ENCODE peak calls at places on chromosomes 2 and 18, in ten cellular contexts. One of them, this sample, is unnamed.

GRCh38 chr18:41745166-41746049 is 209.6 kb upstream of the PIK3C3 start:
- DNase-seq in skeletal muscle cell: peak; percentile 16
- DNase-seq in fibroblast of mammary gland: peak; percentile 30
- DNase-seq in CD8-positive, alpha-beta memory T cell: no peak
- DNase-seq in neuronal stem cell: peak; percentile 64
- DNase-seq in AG04449: no peak
- DNase-seq in HFF-Myc: no peak
- DNase-seq in DND-41: peak; percentile 19
- DNase-seq in BJ: no peak
- DNase-seq in GM12865: peak; percentile 31
- DNase-seq in this sample: peak; percentile 81

GRCh38 chr18:69380324-69380723 is 20.4 kb upstream of the DOK6 start:
- DNase-seq in AG04449: no peak
- DNase-seq in fibroblast of mammary gland: peak; percentile 6
- DNase-seq in HFF-Myc: no peak
- DNase-seq in DND-41: no peak
- DNase-seq in CD8-positive, alpha-beta memory T cell: no peak
- DNase-seq in BJ: no peak
- DNase-seq in GM12865: no peak
- DNase-seq in neuronal stem cell: no peak
- DNase-seq in skeletal muscle cell: no peak
- DNase-seq in this sample: no peak

GRCh38 chr2:170715932-170716777 is 1.0 kb downstream of the SP5 start:
- DNase-seq in fibroblast of mammary gland: no peak
- DNase-seq in skeletal muscle cell: no peak
- DNase-seq in GM12865: no peak
- DNase-seq in neuronal stem cell: no peak
- DNase-seq in HFF-Myc: no peak
- DNase-seq in DND-41: no peak
- DNase-seq in BJ: no peak
- DNase-seq in CD8-positive, alpha-beta memory T cell: no peak
- DNase-seq in AG04449: no peak
- DNase-seq in this sample: no peak

GRCh38 chr18:9755603-9756002 is 47.5 kb downstream of the RAB31 start:
- DNase-seq in neuronal stem cell: no peak
- DNase-seq in HFF-Myc: no peak
- DNase-seq in CD8-positive, alpha-beta memory T cell: no peak
- DNase-seq in GM12865: no peak
- DNase-seq in fibroblast of mammary gland: no peak
- DNase-seq in DND-41: no peak
- DNase-seq in AG04449: no peak
- DNase-seq in skeletal muscle cell: no peak
- DNase-seq in BJ: no peak
- DNase-seq in this sample: peak; percentile 60

GRCh38 chr2:7744827-7745226 is 827.6 kb downstream of the RNF144A start:
- DNase-seq in skeletal muscle cell: no peak
- DNase-seq in AG04449: no peak
- DNase-seq in DND-41: no peak
- DNase-seq in fibroblast of mammary gland: peak; percentile 75
- DNase-seq in BJ: no peak
- DNase-seq in GM12865: no peak
- DNase-seq in neuronal stem cell: no peak
- DNase-seq in HFF-Myc: no peak
- DNase-seq in CD8-positive, alpha-beta memory T cell: peak; percentile 47
- DNase-seq in this sample: no peak

GRCh38 chr2:212777020-212777491 is 238.5 kb upstream of the ERBB4 start:
- DNase-seq in BJ: no peak
- DNase-seq in skeletal muscle cell: no peak
- DNase-seq in HFF-Myc: peak; percentile 5
- DNase-seq in CD8-positive, alpha-beta memory T cell: no peak
- DNase-seq in GM12865: peak; percentile 38
- DNase-seq in fibroblast of mammary gland: peak; percentile 40
- DNase-seq in AG04449: no peak
- DNase-seq in neuronal stem cell: peak; percentile 61
- DNase-seq in DND-41: peak; percentile 48
- DNase-seq in this sample: peak; percentile 64

GRCh38 chr2:223970343-223971128 is 13.3 kb downstream of the MRPL44 start:
- DNase-seq in HFF-Myc: peak; percentile 50
- DNase-seq in BJ: no peak
- DNase-seq in CD8-positive, alpha-beta memory T cell: peak; percentile 26
- DNase-seq in AG04449: no peak
- DNase-seq in neuronal stem cell: peak; percentile 61
- DNase-seq in skeletal muscle cell: no peak
- DNase-seq in fibroblast of mammary gland: peak; percentile 71
- DNase-seq in GM12865: peak; percentile 67
- DNase-seq in DND-41: peak; percentile 50
- DNase-seq in this sample: peak; percentile 79

GRCh38 chr2:40138327-40138726 is 313.6 kb downstream of the SLC8A1 start:
- DNase-seq in fibroblast of mammary gland: no peak
- DNase-seq in DND-41: no peak
- DNase-seq in CD8-positive, alpha-beta memory T cell: no peak
- DNase-seq in skeletal muscle cell: no peak
- DNase-seq in BJ: no peak
- DNase-seq in GM12865: no peak
- DNase-seq in AG04449: no peak
- DNase-seq in neuronal stem cell: no peak
- DNase-seq in HFF-Myc: no peak
- DNase-seq in this sample: no peak

GRCh38 chr2:189901664-189902063 is 117.4 kb downstream of the PMS1 start:
- DNase-seq in BJ: no peak
- DNase-seq in CD8-positive, alpha-beta memory T cell: no peak
- DNase-seq in neuronal stem cell: no peak
- DNase-seq in GM12865: no peak
- DNase-seq in DND-41: no peak
- DNase-seq in AG04449: no peak
- DNase-seq in HFF-Myc: no peak
- DNase-seq in fibroblast of mammary gland: no peak
- DNase-seq in skeletal muscle cell: no peak
- DNase-seq in this sample: no peak

GRCh38 chr2:150127995-150128394 is 359.5 kb downstream of the RND3 start:
- DNase-seq in neuronal stem cell: no peak
- DNase-seq in BJ: no peak
- DNase-seq in GM12865: no peak
- DNase-seq in fibroblast of mammary gland: peak; percentile 50
- DNase-seq in AG04449: no peak
- DNase-seq in HFF-Myc: no peak
- DNase-seq in DND-41: no peak
- DNase-seq in skeletal muscle cell: no peak
- DNase-seq in CD8-positive, alpha-beta memory T cell: no peak
- DNase-seq in this sample: peak; percentile 71

GRCh38 chr2:1967242-1968210 is 223.2 kb upstream of the PXDN start:
- DNase-seq in neuronal stem cell: no peak
- DNase-seq in CD8-positive, alpha-beta memory T cell: no peak
- DNase-seq in skeletal muscle cell: no peak
- DNase-seq in fibroblast of mammary gland: no peak
- DNase-seq in BJ: no peak
- DNase-seq in DND-41: no peak
- DNase-seq in AG04449: no peak
- DNase-seq in GM12865: no peak
- DNase-seq in HFF-Myc: no peak
- DNase-seq in this sample: no peak

GRCh38 chr2:4047961-4048891 is 344.9 kb downstream of the DCDC2C start:
- DNase-seq in BJ: no peak
- DNase-seq in neuronal stem cell: no peak
- DNase-seq in fibroblast of mammary gland: no peak
- DNase-seq in DND-41: peak; percentile 65
- DNase-seq in CD8-positive, alpha-beta memory T cell: no peak
- DNase-seq in skeletal muscle cell: peak; percentile 20
- DNase-seq in GM12865: peak; percentile 18
- DNase-seq in HFF-Myc: no peak
- DNase-seq in AG04449: no peak
- DNase-seq in this sample: peak; percentile 53

GRCh38 chr2:99067871-99068270 is 73.6 kb upstream of the C2orf15 start:
- DNase-seq in BJ: no peak
- DNase-seq in neuronal stem cell: no peak
- DNase-seq in DND-41: no peak
- DNase-seq in HFF-Myc: no peak
- DNase-seq in GM12865: no peak
- DNase-seq in fibroblast of mammary gland: no peak
- DNase-seq in AG04449: no peak
- DNase-seq in skeletal muscle cell: no peak
- DNase-seq in CD8-positive, alpha-beta memory T cell: no peak
- DNase-seq in this sample: no peak

GRCh38 chr2:99072556-99072955 is 69.0 kb upstream of the C2orf15 start:
- DNase-seq in fibroblast of mammary gland: no peak
- DNase-seq in neuronal stem cell: no peak
- DNase-seq in skeletal muscle cell: no peak
- DNase-seq in HFF-Myc: no peak
- DNase-seq in AG04449: no peak
- DNase-seq in DND-41: no peak
- DNase-seq in GM12865: no peak
- DNase-seq in CD8-positive, alpha-beta memory T cell: no peak
- DNase-seq in BJ: no peak
- DNase-seq in this sample: no peak

GRCh38 chr2:99066075-99066557 is 75.4 kb upstream of the C2orf15 start:
- DNase-seq in skeletal muscle cell: no peak
- DNase-seq in neuronal stem cell: peak; percentile 2
- DNase-seq in fibroblast of mammary gland: peak; percentile 73
- DNase-seq in DND-41: peak; percentile 29
- DNase-seq in BJ: no peak
- DNase-seq in CD8-positive, alpha-beta memory T cell: no peak
- DNase-seq in AG04449: no peak
- DNase-seq in GM12865: peak; percentile 70
- DNase-seq in HFF-Myc: peak; percentile 14
- DNase-seq in this sample: peak; percentile 61

GRCh38 chr2:99066602-99067001 is 74.9 kb upstream of the C2orf15 start:
- DNase-seq in AG04449: peak; percentile 21
- DNase-seq in DND-41: peak; percentile 56
- DNase-seq in neuronal stem cell: peak; percentile 1
- DNase-seq in GM12865: peak; percentile 88
- DNase-seq in fibroblast of mammary gland: peak; percentile 43
- DNase-seq in skeletal muscle cell: peak; percentile 46
- DNase-seq in HFF-Myc: peak; percentile 12
- DNase-seq in BJ: no peak
- DNase-seq in CD8-positive, alpha-beta memory T cell: no peak
- DNase-seq in this sample: peak; percentile 71
- H3K4me3 ChIP-seq in AG04449: no peak overlapping the region
- H3K4me3 ChIP-seq in DND-41: no peak overlapping the region
- H3K4me3 ChIP-seq in neuronal stem cell: no peak overlapping the region
- H3K4me3 ChIP-seq in GM12865: peak overlapping the region; percentile 30
- H3K4me3 ChIP-seq in fibroblast of mammary gland: no peak overlapping the region
- H3K4me3 ChIP-seq in skeletal muscle cell: no peak overlapping the region
- H3K4me3 ChIP-seq in HFF-Myc: no peak overlapping the region
- H3K4me3 ChIP-seq in BJ: no peak overlapping the region
- H3K4me3 ChIP-seq in CD8-positive, alpha-beta memory T cell: no peak overlapping the region
- H3K4me3 ChIP-seq in this sample: no peak overlapping the region

GRCh38 chr2:238845583-238846480 is 2.1 kb upstream of the TWIST2 start:
- DNase-seq in skeletal muscle cell: no peak
- DNase-seq in GM12865: no peak
- DNase-seq in CD8-positive, alpha-beta memory T cell: no peak
- DNase-seq in AG04449: no peak
- DNase-seq in DND-41: no peak
- DNase-seq in HFF-Myc: no peak
- DNase-seq in fibroblast of mammary gland: no peak
- DNase-seq in BJ: no peak
- DNase-seq in neuronal stem cell: no peak
- DNase-seq in this sample: no peak
- H3K4me3 ChIP-seq in skeletal muscle cell: peak overlapping the region; percentile 83
- H3K4me3 ChIP-seq in GM12865: no peak overlapping the region
- H3K4me3 ChIP-seq in CD8-positive, alpha-beta memory T cell: no peak overlapping the region
- H3K4me3 ChIP-seq in AG04449: peak overlapping the region; percentile 89
- H3K4me3 ChIP-seq in DND-41: no peak overlapping the region
- H3K4me3 ChIP-seq in HFF-Myc: peak overlapping the region; percentile 93
- H3K4me3 ChIP-seq in fibroblast of mammary gland: peak overlapping the region; percentile 94
- H3K4me3 ChIP-seq in BJ: peak overlapping the region; percentile 76
- H3K4me3 ChIP-seq in neuronal stem cell: no peak overlapping the region
- H3K4me3 ChIP-seq in this sample: peak overlapping the region; percentile 83

GRCh38 chr2:211359353-211359752 is 803.0 kb downstream of the CPS1 start:
- DNase-seq in HFF-Myc: no peak
- DNase-seq in fibroblast of mammary gland: no peak
- DNase-seq in CD8-positive, alpha-beta memory T cell: no peak
- DNase-seq in AG04449: no peak
- DNase-seq in GM12865: no peak
- DNase-seq in skeletal muscle cell: no peak
- DNase-seq in DND-41: no peak
- DNase-seq in BJ: no peak
- DNase-seq in neuronal stem cell: no peak
- DNase-seq in this sample: no peak
- H3K4me3 ChIP-seq in HFF-Myc: no peak overlapping the region
- H3K4me3 ChIP-seq in fibroblast of mammary gland: no peak overlapping the region
- H3K4me3 ChIP-seq in CD8-positive, alpha-beta memory T cell: no peak overlapping the region
- H3K4me3 ChIP-seq in AG04449: no peak overlapping the region
- H3K4me3 ChIP-seq in GM12865: no peak overlapping the region
- H3K4me3 ChIP-seq in skeletal muscle cell: no peak overlapping the region
- H3K4me3 ChIP-seq in DND-41: no peak overlapping the region
- H3K4me3 ChIP-seq in BJ: no peak overlapping the region
- H3K4me3 ChIP-seq in neuronal stem cell: no peak overlapping the region
- H3K4me3 ChIP-seq in this sample: no peak overlapping the region

GRCh38 chr2:145022671-145023330 is 502.9 kb upstream of the ZEB2 start:
- DNase-seq in BJ: peak; percentile 92
- DNase-seq in fibroblast of mammary gland: peak; percentile 81
- DNase-seq in skeletal muscle cell: no peak
- DNase-seq in HFF-Myc: no peak
- DNase-seq in CD8-positive, alpha-beta memory T cell: no peak
- DNase-seq in DND-41: no peak
- DNase-seq in AG04449: peak; percentile 79
- DNase-seq in GM12865: no peak
- DNase-seq in neuronal stem cell: no peak
- DNase-seq in this sample: peak; percentile 68

GRCh38 chr2:145018502-145018901 is 498.6 kb upstream of the ZEB2 start:
- DNase-seq in BJ: no peak
- DNase-seq in AG04449: no peak
- DNase-seq in neuronal stem cell: no peak
- DNase-seq in CD8-positive, alpha-beta memory T cell: no peak
- DNase-seq in HFF-Myc: no peak
- DNase-seq in GM12865: no peak
- DNase-seq in DND-41: no peak
- DNase-seq in skeletal muscle cell: no peak
- DNase-seq in fibroblast of mammary gland: no peak
- DNase-seq in this sample: no peak

GRCh38 chr2:145022021-145022670 is 502.2 kb upstream of the ZEB2 start:
- DNase-seq in skeletal muscle cell: no peak
- DNase-seq in HFF-Myc: no peak
- DNase-seq in GM12865: no peak
- DNase-seq in BJ: no peak
- DNase-seq in DND-41: no peak
- DNase-seq in fibroblast of mammary gland: peak; percentile 59
- DNase-seq in AG04449: no peak
- DNase-seq in CD8-positive, alpha-beta memory T cell: no peak
- DNase-seq in neuronal stem cell: no peak
- DNase-seq in this sample: no peak

GRCh38 chr2:145020694-145021093 is 500.8 kb upstream of the ZEB2 start:
- DNase-seq in GM12865: no peak
- DNase-seq in skeletal muscle cell: no peak
- DNase-seq in neuronal stem cell: no peak
- DNase-seq in fibroblast of mammary gland: peak; percentile 29
- DNase-seq in AG04449: no peak
- DNase-seq in BJ: no peak
- DNase-seq in CD8-positive, alpha-beta memory T cell: no peak
- DNase-seq in DND-41: no peak
- DNase-seq in HFF-Myc: no peak
- DNase-seq in this sample: peak; percentile 24

DNA sequence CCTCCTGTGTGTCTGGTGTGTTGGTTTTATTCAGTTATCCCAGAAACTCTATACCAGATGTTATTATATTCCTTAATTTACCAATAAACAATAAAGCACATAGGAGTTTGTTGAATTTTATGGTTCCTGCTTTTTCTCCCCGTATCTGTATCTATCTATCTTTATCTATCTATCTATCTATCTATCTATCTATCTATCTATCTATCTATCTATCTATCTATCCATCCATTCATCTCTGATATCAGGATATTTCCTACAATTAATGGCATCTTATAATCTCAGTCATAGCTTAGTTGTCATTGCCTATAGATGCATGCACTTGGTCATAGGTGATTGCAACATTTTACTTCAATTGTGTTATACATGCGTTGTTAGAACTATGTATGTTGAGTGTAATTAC is 500.2 kb upstream of the ZEB2 start:
- DNase-seq in BJ: no peak
- DNase-seq in HFF-Myc: no peak
- DNase-seq in skeletal muscle cell: no peak
- DNase-seq in DND-41: no peak
- DNase-seq in GM12865: no peak
- DNase-seq in CD8-positive, alpha-beta memory T cell: no peak
- DNase-seq in neuronal stem cell: no peak
- DNase-seq in fibroblast of mammary gland: no peak
- DNase-seq in AG04449: no peak
- DNase-seq in this sample: no peak
- H3K4me3 ChIP-seq in BJ: no peak overlapping the region
- H3K4me3 ChIP-seq in HFF-Myc: no peak overlapping the region
- H3K4me3 ChIP-seq in skeletal muscle cell: no peak overlapping the region
- H3K4me3 ChIP-seq in DND-41: no peak overlapping the region
- H3K4me3 ChIP-seq in GM12865: no peak overlapping the region
- H3K4me3 ChIP-seq in CD8-positive, alpha-beta memory T cell: no peak overlapping the region
- H3K4me3 ChIP-seq in neuronal stem cell: no peak overlapping the region
- H3K4me3 ChIP-seq in fibroblast of mammary gland: no peak overlapping the region
- H3K4me3 ChIP-seq in AG04449: no peak overlapping the region
- H3K4me3 ChIP-seq in this sample: no peak overlapping the region

This sample was measured in fibroblast of pulmonary artery.